ENCODE peak calls at places on chromosomes 6 and 20, in seven cellular contexts. B, D, W, Z, S, P and M are unnamed samples.

GRCh38 chr20:51712501-51713212 is 55.5 kb downstream of the ATP9A start:
- DNase-seq in P (peak; percentile 62), B (no peak), Z (no peak), S (peak; percentile 39), D (no peak), W (peak; percentile 51), M (no peak)

GRCh38 chr20:51369503-51369902 is 173.0 kb downstream of the NFATC2 start:
- DNase-seq in B (no peak), D (no peak), S (no peak), Z (no peak), P (no peak), W (no peak), M (no peak)

GRCh38 chr6:15427360-15428070 is 181.6 kb downstream of the JARID2 start:
- DNase-seq in D (no peak), W (peak; percentile 56), S (no peak), Z (no peak), B (no peak), P (no peak), M (no peak)

GRCh38 chr6:152720964-152721363 is 23.3 kb downstream of the MYCT1 start:
- DNase-seq in D (no peak), P (no peak), Z (no peak), W (no peak), B (no peak), S (peak; percentile 27), M (no peak)

GRCh38 chr6:25017486-25017885 is 81.7 kb upstream of the RIPOR2 start:
- DNase-seq in S (peak; percentile 41), W (no peak), Z (no peak), P (no peak), D (no peak), B (no peak), M (no peak)

GRCh38 chr20:37687478-37687805 is 6.4 kb upstream of the CTNNBL1 start:
- DNase-seq in Z (no peak), W (no peak), S (no peak), P (no peak), B (no peak), D (no peak), M (no peak)

GRCh38 chr6:33729059-33729458 is 17.6 kb upstream of the UQCC2 start:
- DNase-seq in P (no peak), S (no peak), W (no peak), Z (no peak), D (no peak), B (no peak), M (no peak)

GRCh38 chr6:41033776-41034175 is 5.2 kb downstream of the UNC5CL start:
- DNase-seq in W (no peak), B (no peak), S (no peak), P (no peak), Z (no peak), D (no peak), M (no peak)

GRCh38 chr6:122673345-122673961 is 63.2 kb downstream of the PKIB start:
- DNase-seq in Z (no peak), B (no peak), D (no peak), S (peak; percentile 59), P (no peak), W (no peak), M (no peak)

GRCh38 chr6:110034637-110035096 is 56.6 kb downstream of the GPR6 start:
- DNase-seq in W (no peak), B (no peak), S (no peak), Z (no peak), P (no peak), D (no peak), M (no peak)

GRCh38 chr6:3749991-3750323 is 1.6 kb downstream of the PXDC1 start:
- DNase-seq in Z (peak; percentile 91), S (peak; percentile 76), D (peak; percentile 68), W (peak; percentile 65), P (peak; percentile 74), B (peak; percentile 82), M (peak; percentile 88)

GRCh38 chr6:133894795-133895401 is 6.0 kb downstream of the TCF21 start:
- DNase-seq in S (no peak), P (peak; percentile 66), Z (peak; percentile 83), W (peak; percentile 89), B (peak; percentile 56), D (no peak), M (no peak)

GRCh38 chr6:15183979-15184378 is 61.9 kb upstream of the JARID2 start:
- DNase-seq in Z (no peak), W (no peak), D (no peak), P (no peak), B (no peak), S (no peak), M (no peak)

GRCh38 chr20:5626603-5627002 is 123.6 kb upstream of the SHLD1 start:
- DNase-seq in P (no peak), B (no peak), Z (no peak), S (no peak), W (no peak), D (no peak), M (no peak)

GRCh38 chr20:25246182-25246943 is 1.5 kb upstream of the PYGB start:
- DNase-seq in B (no peak), W (peak; percentile 53), D (no peak), S (no peak), Z (no peak), P (no peak), M (no peak)

GRCh38 chr6:125906158-125906998 is 50.2 kb upstream of the HINT3 start:
- DNase-seq in W (peak; percentile 48), P (peak; percentile 62), D (peak; percentile 33), S (no peak), B (no peak), Z (no peak), M (no peak)

GRCh38 chr20:18984238-18985200 is 170.9 kb downstream of the SCP2D1 start:
- DNase-seq in W (no peak), Z (no peak), B (peak; percentile 88), S (no peak), D (no peak), P (peak; percentile 66), M (no peak)

GRCh38 chr6:136612666-136613389 is 62.6 kb upstream of the MAP7 start:
- DNase-seq in W (no peak), B (no peak), P (no peak), Z (no peak), D (no peak), S (no peak), M (no peak)

GRCh38 chr6:136616527-136616926 is 66.3 kb upstream of the MAP7 start:
- DNase-seq in D (no peak), B (no peak), S (no peak), P (no peak), W (no peak), Z (no peak), M (no peak)

GRCh38 chr6:136613477-136613876 is 63.3 kb upstream of the MAP7 start:
- DNase-seq in S (peak; percentile 44), B (no peak), Z (no peak), D (no peak), W (no peak), P (no peak), M (no peak)

GRCh38 chr6:136614350-136614749 is 64.1 kb upstream of the MAP7 start:
- DNase-seq in W (no peak), Z (no peak), S (no peak), B (no peak), P (no peak), D (no peak), M (no peak)

GRCh38 chr6:136614994-136615393 is 64.8 kb upstream of the MAP7 start:
- DNase-seq in D (no peak), Z (no peak), S (no peak), P (no peak), W (no peak), B (no peak), M (no peak)
- TF ChIP-seq CTCF in D (no peak), Z (no peak), S (no peak), P (no peak), W (no peak), B (no peak), M (no peak)

DNA sequence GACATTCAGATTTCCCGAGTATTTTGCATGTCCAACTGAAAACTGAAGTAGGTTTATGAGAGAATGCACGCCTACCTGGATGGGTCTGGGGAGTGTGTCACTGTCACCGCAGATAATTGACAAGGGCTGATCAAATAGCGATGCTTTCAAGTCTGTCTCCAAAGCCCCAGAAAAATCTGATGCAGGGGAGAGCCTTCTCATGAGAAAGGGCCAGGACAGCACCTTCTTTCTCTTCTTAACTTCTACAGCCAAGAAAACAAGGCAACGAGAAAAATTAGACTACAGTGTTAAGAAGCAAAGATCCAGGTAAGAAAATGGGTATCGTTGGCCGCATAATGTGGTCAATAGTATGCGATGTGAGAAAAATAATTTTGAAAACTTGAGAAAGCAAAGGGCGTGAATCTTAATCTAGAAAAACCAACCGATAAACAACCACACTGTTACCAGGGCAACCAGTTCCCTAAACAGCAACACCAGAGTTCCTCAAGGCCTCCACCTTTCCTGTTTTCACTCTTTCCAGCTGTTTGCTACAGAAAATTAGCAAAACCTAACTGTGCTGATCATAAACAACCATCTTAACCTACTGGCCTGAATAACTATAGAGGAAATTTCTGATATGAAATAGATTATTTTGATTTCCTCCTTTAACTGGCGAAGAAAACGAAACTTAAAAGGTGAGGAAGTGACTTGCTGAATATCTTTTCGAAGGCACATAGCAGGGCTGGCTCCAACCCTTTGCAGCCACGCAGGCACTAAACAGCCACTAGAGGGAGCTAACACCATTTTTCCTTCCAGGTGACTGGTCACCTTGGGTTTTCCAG is 2.6 kb downstream of the TAGAP start:
- DNase-seq in Z (peak; percentile 75), B (peak; percentile 62), S (peak; percentile 20), D (peak; percentile 44), P (peak; percentile 77), W (peak; percentile 64), M (no peak)
- H3K27ac ChIP-seq in Z (peak overlapping the region; percentile 51), B (peak overlapping the region; percentile 39), S (no peak overlapping the region), D (peak overlapping the region; percentile 36), P (peak overlapping the region; percentile 5), W (no peak overlapping the region), M (peak overlapping the region; percentile 57)

GRCh38 chr6:71491844-71492243 is 203.2 kb downstream of the OGFRL1 start:
- DNase-seq in P (no peak), S (no peak), Z (no peak), W (no peak), D (no peak), B (no peak), M (no peak)
- TF ChIP-seq CTCF in P (no peak), S (no peak), Z (no peak), W (no peak), D (no peak), B (no peak), M (no peak)

GRCh38 chr6:10747251-10747972 is at the start of gene TMEM14B:
- DNase-seq in W (peak; percentile 96), Z (peak; percentile 100), P (peak; percentile 99), S (peak; percentile 83), B (peak; percentile 100), D (peak; percentile 100), M (peak; percentile 100)

GRCh38 chr6:10749734-10750133 is 2.1 kb downstream of the TMEM14B start:
- DNase-seq in P (no peak), S (no peak), Z (peak; percentile 12), B (no peak), W (no peak), D (no peak), M (no peak)

GRCh38 chr6:10743514-10743913 is 4.1 kb upstream of the TMEM14B start:
- DNase-seq in B (no peak), Z (peak; percentile 19), P (no peak), D (no peak), W (no peak), S (no peak), M (no peak)

GRCh38 chr6:10745116-10745515 is 2.5 kb upstream of the TMEM14B start:
- DNase-seq in D (no peak), S (no peak), B (no peak), P (no peak), W (no peak), Z (peak; percentile 21), M (no peak)

DNA sequence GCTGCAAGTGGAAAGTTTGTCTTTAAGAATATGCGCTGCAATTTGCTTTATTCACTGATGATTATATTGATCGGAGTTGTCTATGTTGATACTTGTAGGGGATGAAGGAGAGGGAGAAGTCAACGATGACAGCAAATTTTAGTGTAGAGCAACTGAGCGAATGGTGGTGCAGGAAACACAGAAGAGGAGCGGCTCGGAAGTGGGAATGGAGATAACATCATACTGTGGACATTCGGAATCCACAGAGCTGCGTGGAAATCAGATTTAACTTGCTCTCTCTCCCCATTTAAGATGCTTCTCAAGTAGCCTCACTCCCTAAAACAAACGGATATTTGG is 722 bp upstream of the TMEM14B start:
- DNase-seq in W (no peak), P (no peak), B (no peak), Z (no peak), S (no peak), D (no peak), M (no peak)
- H3K27ac ChIP-seq in W (peak overlapping the region; percentile 60), P (peak overlapping the region; percentile 78), B (peak overlapping the region; percentile 88), Z (peak overlapping the region; percentile 76), S (no peak overlapping the region), D (no peak overlapping the region), M (peak overlapping the region; percentile 11)